ENCODE peak calls at places on chromosomes 4 and X, in eight cellular contexts. H is HT1080; F is brain microvascular endothelial cell; R is stimulated activated CD4-positive, alpha-beta T cell treated with anti-CD3 and anti-CD28 coated beads, TNF-alpha, amount 100 ng/mL, for 24 hours; O is GM03348; N is left ventricle myocardium superior; P is tibial artery; S is retina. I is an unnamed sample.

GRCh38 chr4:5708829-5709680 is 696 bp upstream of the EVC2 start:
- DNase-seq in H (no peak), F (no peak), R (no peak), O (no peak), N (peak), P (no peak), S (no peak), I (no peak)

GRCh38 chr4:108596389-108596788 is 24.0 kb upstream of the RPL34 start:
- DNase-seq in H (no peak), F (peak), R (no peak), O (peak), N (no peak), P (no peak), S (no peak), I (no peak)

GRCh38 chr4:171880136-171880535 is 66.9 kb downstream of the GALNTL6 start:
- DNase-seq in H (peak), F (peak), R (no peak), O (peak), N (no peak), P (no peak), S (no peak), I (peak)

GRCh38 chr4:41360214-41360910 is 103.6 kb downstream of the UCHL1 start:
- DNase-seq in H (peak), F (no peak), R (no peak), O (peak), N (peak), P (peak), S (peak), I (no peak)

GRCh38 chrX:124388562-124388961 is 42.2 kb downstream of the SH2D1A start:
- DNase-seq in H (peak), F (peak), R (peak), O (peak), N (peak), P (peak), S (peak), I (no peak)

GRCh38 chrX:53223955-53224859 is 800 bp downstream of the KDM5C start:
- DNase-seq in H (peak), F (peak), R (no peak), O (peak), N (peak), P (no peak), S (no peak), I (no peak)

GRCh38 chrX:68332156-68332823 is 101.0 kb downstream of the OPHN1 start:
- DNase-seq in H (no peak), F (no peak), R (no peak), O (peak), N (no peak), P (no peak), S (no peak), I (no peak)

GRCh38 chr4:111641813-111642579 is 503.3 kb upstream of the FAM241A start:
- DNase-seq in H (peak), F (peak), R (no peak), O (peak), N (peak), P (peak), S (peak), I (peak)

GRCh38 chr4:64777286-64777685 is 368.0 kb upstream of the TECRL start:
- DNase-seq in H (peak), F (no peak), R (no peak), O (no peak), N (no peak), P (no peak), S (no peak), I (no peak)

GRCh38 chr4:183142566-183143545 is 43.8 kb downstream of the WWC2 start:
- DNase-seq in H (no peak), F (no peak), R (no peak), O (peak), N (peak), P (peak), S (peak), I (no peak)

GRCh38 chr4:166252487-166253402 is 379.7 kb downstream of the TLL1 start:
- DNase-seq in H (peak), F (peak), R (no peak), O (no peak), N (no peak), P (no peak), S (no peak), I (no peak)

GRCh38 chrX:37644381-37645305 is 40.9 kb upstream of the XK start:
- DNase-seq in H (peak), F (no peak), R (no peak), O (no peak), N (no peak), P (no peak), S (no peak), I (no peak)

GRCh38 chr4:1279253-1279652 is 10.4 kb upstream of the MAEA start:
- DNase-seq in H (no peak), F (no peak), R (no peak), O (no peak), N (no peak), P (no peak), S (no peak), I (no peak)

GRCh38 chr4:123749408-123749807 is 352.8 kb downstream of the SPRY1 start:
- DNase-seq in H (no peak), F (peak), R (no peak), O (no peak), N (peak), P (peak), S (no peak), I (no peak)

GRCh38 chrX:147838465-147839131 is 73.1 kb upstream of the FMR1 start:
- DNase-seq in H (no peak), F (no peak), R (no peak), O (no peak), N (no peak), P (no peak), S (no peak), I (no peak)

I was measured in non-pigmented ciliary epithelial cell.